ENCODE peak calls at places on chromosome 20, in nine cellular contexts. O is CD8-positive, alpha-beta memory T cell; X is transverse colon; A is SK-N-SH; E is psoas muscle; Q is CD4-positive, alpha-beta T cell; D is adrenal gland; Y is small intestine; P is heart right ventricle. S is an unnamed sample.

GRCh38 chr20:39081255-39081654 is 119.1 kb downstream of the DHX35 start:
- DNase-seq in Q (peak), A (peak), D (peak), Y (peak), O (peak), X (peak), E (peak), P (peak), S (peak)

GRCh38 chr20:34791289-34792020 is 34.0 kb downstream of the NCOA6 start:
- DNase-seq in Y (no peak), O (no peak), X (no peak), Q (no peak), P (no peak), E (no peak), A (no peak), D (no peak), S (no peak)

GRCh38 chr20:51542033-51542893 is at the start of gene NFATC2:
- DNase-seq in Q (peak), P (peak), O (peak), Y (peak), X (peak), A (peak), E (peak), D (peak), S (peak)

GRCh38 chr20:3560578-3560977 is 89.8 kb downstream of the ATRN start:
- DNase-seq in Y (no peak), O (no peak), X (no peak), A (no peak), P (no peak), D (no peak), Q (no peak), E (no peak), S (no peak)

GRCh38 chr20:64063389-64064144 is 569 bp downstream of the TCEA2 start:
- DNase-seq in O (no peak), X (peak), D (no peak), E (peak), Q (no peak), P (no peak), Y (peak), A (peak), S (no peak)

GRCh38 chr20:684676-685319 is 9.2 kb upstream of the SCRT2 start:
- DNase-seq in D (no peak), Q (no peak), X (no peak), P (no peak), O (no peak), E (no peak), A (no peak), Y (no peak), S (no peak)

GRCh38 chr20:54023406-54023805 is 47.0 kb downstream of the BCAS1 start:
- DNase-seq in X (no peak), O (no peak), E (no peak), Y (no peak), Q (no peak), P (no peak), A (no peak), D (no peak), S (no peak)

GRCh38 chr20:62475027-62475818 is 572 bp downstream of the GATA5 start:
- DNase-seq in Y (peak), E (no peak), O (no peak), P (no peak), X (no peak), D (no peak), A (no peak), Q (no peak), S (no peak)

GRCh38 chr20:8036771-8037170 is 17.2 kb upstream of the TMX4 start:
- DNase-seq in A (no peak), D (no peak), Q (no peak), X (no peak), Y (no peak), P (no peak), O (no peak), E (no peak), S (no peak)

GRCh38 chr20:46512943-46513844 is at the start of gene ZNF334:
- DNase-seq in E (peak), D (peak), P (peak), X (peak), A (peak), Y (peak), Q (no peak), O (no peak), S (no peak)

GRCh38 chr20:56440346-56441007 is 27.9 kb upstream of the RTF2 start:
- DNase-seq in O (peak), Y (peak), P (no peak), A (no peak), D (no peak), Q (peak), X (peak), E (no peak), S (peak)

GRCh38 chr20:3250091-3250504 is 11.1 kb upstream of the SLC4A11 start:
- DNase-seq in X (no peak), A (no peak), Q (no peak), D (no peak), Y (no peak), E (no peak), O (peak), P (no peak), S (no peak)

GRCh38 chr20:58021481-58021880 is 207.0 kb downstream of the ANKRD60 start:
- DNase-seq in X (no peak), P (peak), Q (no peak), Y (no peak), E (peak), D (no peak), A (peak), O (no peak), S (no peak)

GRCh38 chr20:47350181-47350550 is 6.3 kb downstream of the ZMYND8 start:
- DNase-seq in P (no peak), Q (no peak), E (no peak), Y (no peak), A (no peak), X (no peak), O (no peak), D (no peak), S (no peak)

GRCh38 chr20:64161595-64162238 is 2.5 kb upstream of the MYT1 start:
- DNase-seq in Y (peak), E (peak), P (peak), A (no peak), Q (no peak), O (no peak), X (peak), D (peak), S (peak)

GRCh38 chr20:53874706-53875105 is 195.7 kb downstream of the BCAS1 start:
- DNase-seq in Q (no peak), A (no peak), D (no peak), Y (no peak), O (no peak), E (no peak), X (no peak), P (no peak), S (no peak)

GRCh38 chr20:41223112-41223511 is 85.8 kb downstream of the PLCG1 start:
- DNase-seq in P (no peak), A (no peak), D (no peak), E (no peak), X (no peak), Y (no peak), Q (no peak), O (no peak), S (no peak)

GRCh38 chr20:5402903-5403531 is 86.3 kb upstream of the PROKR2 start:
- DNase-seq in D (no peak), P (no peak), X (peak), E (no peak), Q (no peak), Y (peak), O (no peak), A (no peak), S (no peak)

GRCh38 chr20:59812286-59813125 is 120.9 kb downstream of the SYCP2 start:
- DNase-seq in X (no peak), P (no peak), E (no peak), O (no peak), D (no peak), Y (no peak), Q (no peak), A (peak), S (peak)

GRCh38 chr20:61700595-61701140 is 365.0 kb downstream of the TAF4 start:
- DNase-seq in D (no peak), E (no peak), O (no peak), P (no peak), A (no peak), Y (no peak), Q (no peak), X (no peak), S (no peak)

GRCh38 chr20:5357942-5358341 is 41.2 kb upstream of the PROKR2 start:
- DNase-seq in X (no peak), A (no peak), E (no peak), O (no peak), D (no peak), P (no peak), Y (no peak), Q (no peak), S (no peak)

GRCh38 chr20:846894-847278 is 13.4 kb downstream of the FAM110A start:
- DNase-seq in O (peak), Y (no peak), P (peak), X (peak), D (no peak), Q (peak), A (no peak), E (peak), S (peak)

GRCh38 chr20:46631212-46631869 is 19.9 kb downstream of the SLC13A3 start:
- DNase-seq in D (peak), E (no peak), X (no peak), O (no peak), A (no peak), Q (no peak), P (no peak), Y (no peak), S (no peak)

GRCh38 chr20:31987744-31988143 is 19.8 kb downstream of the XKR7 start:
- DNase-seq in X (no peak), Q (no peak), O (no peak), Y (peak), E (no peak), A (no peak), P (no peak), D (no peak), S (no peak)

GRCh38 chr20:34595377-34596184 is 37.1 kb downstream of the MAP1LC3A start:
- DNase-seq in Y (no peak), Q (no peak), A (no peak), D (no peak), P (no peak), E (no peak), X (no peak), O (no peak), S (no peak)

GRCh38 chr20:19673575-19673974 is 84.5 kb upstream of the RIN2 start:
- DNase-seq in O (no peak), D (no peak), X (no peak), A (no peak), Q (no peak), Y (no peak), E (no peak), P (no peak), S (no peak)

GRCh38 chr20:1965520-1966278 is 28.2 kb downstream of the PDYN start:
- DNase-seq in A (peak), Q (peak), O (peak), X (peak), P (peak), D (peak), Y (peak), E (peak), S (peak)

GRCh38 chr20:33433465-33433864 is 10.1 kb downstream of the SNTA1 start:
- DNase-seq in D (peak), E (peak), O (no peak), A (no peak), P (peak), Q (no peak), X (no peak), Y (no peak), S (no peak)

GRCh38 chr20:33434434-33434833 is 9.1 kb downstream of the SNTA1 start:
- DNase-seq in Q (no peak), Y (no peak), E (no peak), P (no peak), X (no peak), A (no peak), O (no peak), D (no peak), S (no peak)

GRCh38 chr20:33437141-33437911 is 6.2 kb downstream of the SNTA1 start:
- DNase-seq in O (no peak), E (peak), X (no peak), A (no peak), Q (no peak), P (peak), D (no peak), Y (no peak), S (no peak)

GRCh38 chr20:33431797-33432381 is 11.7 kb downstream of the SNTA1 start:
- DNase-seq in P (no peak), D (peak), X (no peak), Y (no peak), E (no peak), O (no peak), A (no peak), Q (no peak), S (no peak)

DNA sequence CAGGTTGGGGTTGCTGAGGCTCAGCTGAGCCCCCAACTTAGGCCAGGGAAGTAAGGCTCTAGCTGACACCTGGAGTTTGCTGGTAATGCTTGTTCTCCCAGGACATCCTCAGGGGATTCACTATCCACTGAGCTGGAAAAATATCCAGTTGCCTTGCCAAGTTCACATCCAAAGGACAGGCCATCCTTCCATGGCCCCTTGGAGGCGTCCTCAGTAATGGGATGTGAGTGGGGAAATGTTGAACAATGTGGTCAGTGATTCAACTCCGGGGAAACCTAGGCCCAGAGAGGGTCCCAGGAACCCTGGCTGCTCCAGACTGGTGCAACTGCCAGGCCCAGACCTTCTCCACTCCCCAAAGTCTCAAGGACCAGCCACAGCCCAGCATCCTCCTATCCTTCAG is 9.7 kb downstream of the SNTA1 start:
- DNase-seq in O (no peak), E (no peak), Y (no peak), D (no peak), X (no peak), Q (no peak), P (no peak), A (no peak), S (no peak)
- H3K27ac ChIP-seq in O (no peak), E (peak), Y (no peak), D (peak), X (peak), Q (no peak), P (peak), A (no peak), S (no peak)

DNA sequence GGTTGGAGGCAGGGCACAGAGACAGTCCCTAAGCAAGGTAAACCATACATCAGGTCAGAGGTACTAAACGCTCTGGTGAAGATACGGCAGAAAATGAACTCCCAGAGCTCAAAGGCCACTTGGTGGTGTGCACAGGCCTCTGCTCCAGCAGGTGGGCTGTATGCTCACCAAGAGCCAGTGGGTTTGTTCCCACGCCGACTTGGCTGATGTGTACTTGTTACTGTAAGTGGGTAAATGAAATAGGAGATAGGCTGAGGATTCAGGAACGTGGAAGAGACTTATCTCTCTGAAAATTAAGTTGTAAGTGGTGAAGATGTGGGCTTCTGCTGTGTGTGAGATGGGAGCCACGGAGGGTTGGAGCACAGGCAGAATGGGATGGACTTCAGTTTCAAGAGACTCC is 133.3 kb downstream of the PREX1 start:
- DNase-seq in O (no peak), Y (no peak), A (no peak), Q (no peak), D (no peak), P (no peak), X (no peak), E (no peak), S (no peak)
- H3K27ac ChIP-seq in O (no peak), Y (no peak), A (no peak), Q (no peak), D (no peak), P (no peak), X (no peak), E (no peak), S (no peak)

GRCh38 chr20:44990425-44990824 is 24.1 kb downstream of the STK4 start:
- DNase-seq in A (no peak), E (no peak), Q (no peak), O (peak), P (no peak), X (no peak), Y (no peak), D (no peak), S (no peak)

GRCh38 chr20:44993343-44993742 is 27.0 kb downstream of the STK4 start:
- DNase-seq in Q (no peak), O (no peak), A (no peak), X (no peak), P (no peak), Y (no peak), D (no peak), E (no peak), S (no peak)

GRCh38 chr20:44988772-44989171 is 22.5 kb downstream of the STK4 start:
- DNase-seq in A (no peak), D (no peak), P (no peak), Y (no peak), E (no peak), X (no peak), Q (no peak), O (no peak), S (no peak)

DNA sequence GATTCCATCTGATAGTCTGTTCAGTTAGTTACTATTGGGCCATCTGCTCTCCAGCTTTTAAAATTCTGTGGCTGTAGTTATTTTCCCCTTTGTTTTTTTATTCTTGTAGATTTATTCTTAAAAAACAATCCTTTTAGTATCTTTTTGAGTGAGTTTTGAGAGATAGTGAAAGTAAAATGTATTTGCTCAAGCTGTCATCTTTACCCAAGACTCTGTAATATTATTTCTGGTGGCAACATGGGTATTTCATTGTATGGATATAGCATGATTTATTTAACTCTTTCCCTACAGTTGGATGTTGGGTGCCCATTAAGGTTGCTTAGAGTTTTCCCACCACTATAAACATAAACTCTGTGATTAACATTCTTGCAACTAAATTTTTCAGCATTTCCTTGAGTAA is 24.6 kb downstream of the STK4 start:
- DNase-seq in P (no peak), O (no peak), D (no peak), X (no peak), Y (no peak), A (no peak), Q (no peak), E (no peak), S (no peak)
- H3K27ac ChIP-seq in P (peak), O (peak), D (peak), X (peak), Y (peak), A (no peak), Q (peak), E (no peak), S (peak)

DNA sequence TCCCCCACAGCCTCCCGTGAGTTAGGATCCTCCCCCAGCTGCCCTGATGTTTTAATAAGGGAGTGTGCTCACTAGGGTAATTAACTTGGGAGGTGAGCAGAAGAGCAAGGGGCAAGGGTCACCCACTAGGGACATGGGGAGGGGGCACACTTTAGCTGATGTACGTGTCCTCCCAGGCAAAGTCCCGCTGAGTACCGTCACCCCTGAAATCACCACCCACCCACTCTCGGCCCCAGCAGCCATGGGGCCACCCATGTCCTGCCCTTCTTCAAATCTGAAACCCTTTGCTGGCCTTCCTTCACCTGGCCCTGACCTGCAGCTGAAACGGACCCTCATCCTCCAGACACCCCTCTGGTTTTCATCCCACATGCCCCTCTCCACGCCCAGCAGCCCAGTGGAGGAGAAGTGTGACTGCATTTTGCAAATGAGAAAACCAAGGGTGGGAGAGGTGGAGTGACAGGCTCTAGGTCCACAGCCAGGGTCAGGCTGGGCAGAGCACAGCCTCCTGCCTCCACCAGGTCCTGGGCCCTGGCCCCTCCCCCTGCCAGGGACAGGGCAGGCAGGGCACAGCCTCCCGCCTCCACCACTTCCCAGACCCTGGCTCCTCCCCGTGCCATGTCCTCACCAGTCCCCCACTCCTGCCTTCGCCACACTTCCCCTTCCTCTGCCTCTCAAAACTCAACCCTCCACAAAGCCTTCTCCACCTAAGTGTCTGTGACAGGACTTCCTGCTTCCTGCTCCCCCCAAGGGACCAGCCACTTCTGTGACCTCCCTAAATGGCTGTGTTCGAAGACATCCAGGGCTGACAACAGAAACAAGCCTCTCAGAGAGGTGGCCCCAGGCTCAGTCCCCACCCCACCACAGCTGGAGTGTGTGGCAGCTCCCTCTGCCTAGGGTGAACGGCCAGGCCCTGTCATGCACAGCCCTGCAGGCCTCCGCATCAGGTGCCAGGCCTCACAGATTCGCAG is 15.1 kb downstream of the ACSS1 start:
- DNase-seq in Y (peak), E (peak), A (peak), X (peak), O (peak), Q (peak), P (peak), D (peak), S (peak)
- H3K27ac ChIP-seq in Y (peak), E (peak), A (no peak), X (peak), O (peak), Q (peak), P (peak), D (no peak), S (peak)

GRCh38 chr20:22797103-22797502 is 212.7 kb upstream of the FOXA2 start:
- DNase-seq in X (no peak), P (no peak), E (no peak), O (no peak), Y (no peak), A (no peak), Q (no peak), D (no peak), S (no peak)

GRCh38 chr20:22794200-22794599 is 209.8 kb upstream of the FOXA2 start:
- DNase-seq in Q (no peak), X (no peak), A (no peak), E (no peak), O (no peak), D (no peak), P (no peak), Y (no peak), S (no peak)

GRCh38 chr20:22796465-22797077 is 212.2 kb upstream of the FOXA2 start:
- DNase-seq in A (no peak), O (no peak), E (no peak), P (no peak), X (no peak), D (no peak), Y (no peak), Q (no peak), S (no peak)

GRCh38 chr20:22795897-22796296 is 211.5 kb upstream of the FOXA2 start:
- DNase-seq in A (no peak), X (peak), E (peak), Q (no peak), Y (no peak), P (peak), O (no peak), D (no peak), S (no peak)

GRCh38 chr20:22795455-22795854 is 211.1 kb upstream of the FOXA2 start:
- DNase-seq in Y (no peak), P (no peak), E (no peak), O (no peak), D (no peak), A (no peak), Q (no peak), X (no peak), S (no peak)
- H3K27ac ChIP-seq in Y (no peak), P (peak), E (peak), O (no peak), D (no peak), A (peak), Q (no peak), X (peak), S (no peak)

GRCh38 chr20:44549123-44549522 is 27.3 kb upstream of the SERINC3 start:
- DNase-seq in Y (no peak), D (no peak), O (no peak), X (no peak), P (no peak), Q (no peak), E (no peak), A (no peak), S (no peak)
- H3K27ac ChIP-seq in Y (no peak), D (peak), O (no peak), X (peak), P (peak), Q (no peak), E (peak), A (peak), S (no peak)